ENCODE peak calls at places on chromosomes 3 and 15, in five cellular contexts. F is NCI-H748 treated with DMSO at 0.1 percent for 48 hours, X is IMR-90, M is foreskin fibroblast, G is lower lobe of right lung. I is an unnamed sample.

GRCh38 chr15:53251523-53251922 is 461.4 kb upstream of the ONECUT1 start:
- DNase-seq in F (no peak), X (no peak), M (no peak), G (no peak), I (no peak)

GRCh38 chr3:42376397-42376798 is 34.0 kb downstream of the LYZL4 start:
- DNase-seq in F (no peak), X (peak), M (peak), G (no peak), I (no peak)

GRCh38 chr3:190677001-190677400 is 163.1 kb downstream of the IL1RAP start:
- DNase-seq in F (no peak), X (peak), M (no peak), G (no peak), I (no peak)

GRCh38 chr15:80404057-80404718 is at the start of gene ARNT2:
- DNase-seq in F (peak), X (peak), M (peak), G (peak), I (no peak)

GRCh38 chr3:184506579-184506978 is 55.0 kb upstream of the EPHB3 start:
- DNase-seq in F (no peak), X (peak), M (peak), G (no peak), I (no peak)

GRCh38 chr15:45522931-45523331 is 376 bp upstream of the SLC30A4 start:
- DNase-seq in F (no peak), X (peak), M (peak), G (no peak), I (no peak)

GRCh38 chr3:15860014-15860934 is 62.5 kb upstream of the ANKRD28 start:
- DNase-seq in F (peak), X (peak), M (peak), G (peak), I (no peak)

GRCh38 chr15:44034933-44035624 is 160.0 kb downstream of the FRMD5 start:
- DNase-seq in F (no peak), X (peak), M (peak), G (no peak), I (no peak)

GRCh38 chr3:155411500-155412223 is 118.2 kb upstream of the STRIT1 start:
- DNase-seq in F (no peak), X (no peak), M (no peak), G (no peak), I (no peak)

GRCh38 chr15:55710286-55710685 is 32.7 kb downstream of the PRTG start:
- DNase-seq in F (no peak), X (no peak), M (no peak), G (no peak), I (no peak)

GRCh38 chr3:10173095-10173925 is 8.6 kb downstream of the IRAK2 start:
- DNase-seq in F (no peak), X (peak), M (no peak), G (no peak), I (no peak)

GRCh38 chr3:71101014-71101413 is 482.5 kb downstream of the FOXP1 start:
- DNase-seq in F (no peak), X (peak), M (peak), G (no peak), I (no peak)

GRCh38 chr15:29141908-29142747 is 127.5 kb downstream of the NSMCE3 start:
- DNase-seq in F (no peak), X (no peak), M (no peak), G (no peak), I (no peak)

GRCh38 chr15:68620721-68621528 is 42.1 kb downstream of the CORO2B start:
- DNase-seq in F (peak), X (peak), M (peak), G (peak), I (no peak)

GRCh38 chr3:124202754-124203153 is 210.8 kb upstream of the ROPN1 start:
- DNase-seq in F (no peak), X (no peak), M (no peak), G (peak), I (no peak)

GRCh38 chr3:66442254-66443249 is 58.3 kb downstream of the LRIG1 start:
- DNase-seq in F (no peak), X (peak), M (peak), G (peak), I (no peak)

GRCh38 chr15:85324202-85324601 is 56.2 kb upstream of the AKAP13 start:
- DNase-seq in F (no peak), X (no peak), M (no peak), G (no peak), I (no peak)

GRCh38 chr3:105401691-105402149 is 35.0 kb downstream of the ALCAM start:
- DNase-seq in F (no peak), X (peak), M (no peak), G (no peak), I (no peak)

GRCh38 chr3:148971819-148972218 is 19.5 kb upstream of the GYG1 start:
- DNase-seq in F (no peak), X (peak), M (peak), G (no peak), I (no peak)

GRCh38 chr15:42716626-42717025 is 20.3 kb downstream of the CDAN1 start:
- DNase-seq in F (no peak), X (peak), M (peak), G (no peak), I (no peak)

GRCh38 chr3:125154800-125155269 is 57.7 kb downstream of the SLC12A8 start:
- DNase-seq in F (no peak), X (no peak), M (no peak), G (no peak), I (no peak)

GRCh38 chr3:28745436-28745835 is 396.8 kb upstream of the AZI2 start:
- DNase-seq in F (no peak), X (no peak), M (peak), G (no peak), I (no peak)

GRCh38 chr15:80404719-80405553 is 754 bp downstream of the ARNT2 start:
- DNase-seq in F (peak), X (peak), M (peak), G (no peak), I (no peak)

GRCh38 chr3:164235239-164235728 is 843.0 kb downstream of the SI start:
- DNase-seq in F (no peak), X (no peak), M (no peak), G (no peak), I (no peak)

GRCh38 chr3:119891944-119892721 is 110.2 kb downstream of the NR1I2 start:
- DNase-seq in F (peak), X (peak), M (peak), G (no peak), I (peak)

GRCh38 chr3:79773291-79773690 is 5.5 kb upstream of the ROBO1 start:
- DNase-seq in F (no peak), X (no peak), M (no peak), G (no peak), I (no peak)

GRCh38 chr3:107680698-107681097 is 157.9 kb downstream of the BBX start:
- DNase-seq in F (no peak), X (peak), M (peak), G (no peak), I (no peak)

GRCh38 chr15:70355275-70355795 is 257.6 kb upstream of the TLE3 start:
- DNase-seq in F (no peak), X (no peak), M (no peak), G (no peak), I (no peak)

GRCh38 chr3:100151024-100151707 is 36.9 kb upstream of the FILIP1L start:
- DNase-seq in F (no peak), X (no peak), M (no peak), G (no peak), I (no peak)

GRCh38 chr3:109831403-109831802 is 494.1 kb upstream of the DPPA4 start:
- DNase-seq in F (no peak), X (no peak), M (no peak), G (no peak), I (no peak)

GRCh38 chr3:23272820-23273219 is 69.7 kb downstream of the UBE2E2 start:
- DNase-seq in F (no peak), X (no peak), M (peak), G (no peak), I (no peak)

GRCh38 chr3:141240290-141241247 is 8.9 kb downstream of the PXYLP1 start:
- DNase-seq in F (no peak), X (peak), M (peak), G (no peak), I (no peak)

GRCh38 chr3:155131104-155131503 is 51.0 kb downstream of the MME start:
- DNase-seq in F (no peak), X (peak), M (peak), G (no peak), I (no peak)

GRCh38 chr15:51144021-51144532 is 49.4 kb upstream of the TNFAIP8L3 start:
- DNase-seq in F (no peak), X (peak), M (peak), G (no peak), I (no peak)

GRCh38 chr3:123871946-123872345 is 12.2 kb downstream of the MYLK start:
- DNase-seq in F (no peak), X (peak), M (peak), G (no peak), I (no peak)

I was measured in GM12864.